ENCODE peak calls at places on chromosome 19, in seven cellular contexts. M, Q, F, G, S, K and D are unnamed samples.

GRCh38 chr19:4977299-4978174 is 8.6 kb downstream of the KDM4B start:
- DNase-seq in F (peak), M (no peak), G (no peak), S (no peak), K (no peak), Q (peak), D (no peak)

GRCh38 chr19:3520166-3521103 is 14.3 kb downstream of the FZR1 start:
- DNase-seq in K (no peak), G (no peak), Q (no peak), S (peak), F (peak), M (no peak), D (no peak)

GRCh38 chr19:55392820-55393219 is 7.1 kb downstream of the RPL28 start:
- DNase-seq in K (no peak), Q (no peak), G (no peak), M (no peak), S (no peak), F (no peak), D (no peak)

GRCh38 chr19:42353341-42354015 is 28.0 kb downstream of the MEGF8 start:
- DNase-seq in S (no peak), Q (no peak), G (no peak), K (no peak), F (no peak), M (no peak), D (no peak)

GRCh38 chr19:18769989-18770528 is 21.0 kb downstream of the COMP start:
- DNase-seq in G (no peak), F (no peak), K (no peak), S (no peak), M (no peak), Q (no peak), D (no peak)

GRCh38 chr19:6828698-6829633 is 56.5 kb downstream of the VAV1 start:
- DNase-seq in F (peak), G (no peak), Q (no peak), S (no peak), M (no peak), K (no peak), D (peak)

GRCh38 chr19:50417138-50417849 is 1.4 kb upstream of the SPIB start:
- DNase-seq in K (no peak), Q (peak), G (peak), F (no peak), S (no peak), M (no peak), D (no peak)

GRCh38 chr19:49147923-49148682 is 7.1 kb downstream of the HRC start:
- DNase-seq in Q (peak), M (no peak), S (no peak), K (no peak), F (no peak), G (no peak), D (no peak)

GRCh38 chr19:35306473-35307246 is 14.7 kb downstream of the MAG start:
- DNase-seq in G (no peak), S (no peak), M (no peak), K (no peak), F (no peak), Q (peak), D (peak)

GRCh38 chr19:15962319-15962718 is 13.5 kb downstream of the OR10H4 start:
- DNase-seq in K (no peak), G (no peak), M (no peak), S (no peak), F (no peak), Q (no peak), D (no peak)

GRCh38 chr19:55536951-55537740 is at the start of gene SBK2:
- DNase-seq in M (peak), Q (no peak), G (no peak), S (no peak), F (no peak), K (no peak), D (peak)

GRCh38 chr19:28468701-28469459 is 744.1 kb downstream of the UQCRFS1 start:
- DNase-seq in S (no peak), F (no peak), G (peak), K (no peak), M (no peak), Q (peak), D (no peak)

GRCh38 chr19:32224371-32225244 is 120.8 kb upstream of the ZNF507 start:
- DNase-seq in M (peak), F (peak), G (peak), Q (peak), K (peak), S (peak), D (peak)

GRCh38 chr19:28718909-28719308 is 494.0 kb downstream of the UQCRFS1 start:
- DNase-seq in M (no peak), G (no peak), F (no peak), K (no peak), Q (no peak), S (no peak), D (no peak)

GRCh38 chr19:58518261-58519086 is 1.1 kb downstream of the ZBTB45 start:
- DNase-seq in F (no peak), M (no peak), Q (peak), K (no peak), S (no peak), G (no peak), D (no peak)

GRCh38 chr19:43362179-43362578 is 8.7 kb downstream of the CD177 start:
- DNase-seq in F (no peak), Q (no peak), K (no peak), M (no peak), G (no peak), S (no peak), D (no peak)

GRCh38 chr19:3985643-3986259 is 488 bp upstream of the EEF2 start:
- DNase-seq in S (no peak), F (no peak), M (no peak), Q (no peak), K (no peak), G (no peak), D (no peak)

GRCh38 chr19:4380254-4380727 is 20.1 kb downstream of the SH3GL1 start:
- DNase-seq in K (no peak), Q (peak), S (no peak), M (no peak), F (no peak), G (no peak), D (no peak)

GRCh38 chr19:3733549-3734309 is 25.5 kb downstream of the TJP3 start:
- DNase-seq in G (no peak), S (no peak), K (no peak), Q (no peak), F (no peak), M (no peak), D (no peak)

GRCh38 chr19:16627194-16627927 is 643 bp downstream of the MED26 start:
- DNase-seq in G (peak), F (peak), S (no peak), M (no peak), Q (no peak), K (no peak), D (no peak)

GRCh38 chr19:15154002-15154612 is 46.7 kb downstream of the NOTCH3 start:
- DNase-seq in M (no peak), K (no peak), G (no peak), S (peak), Q (no peak), F (peak), D (peak)

GRCh38 chr19:54662730-54663129 is at the start of gene LILRB4:
- DNase-seq in Q (no peak), F (no peak), S (no peak), M (no peak), K (peak), G (peak), D (peak)

GRCh38 chr19:13153627-13154240 is 3.5 kb downstream of the IER2 start:
- DNase-seq in Q (no peak), S (no peak), G (peak), F (no peak), M (peak), K (no peak), D (no peak)